ENCODE peak calls at places on chromosomes 6 and 20, in ten cellular contexts. O is foreskin fibroblast, W is PC-3, V is AG09309, Z is AG09319, U is neural crest cell, R is coronary artery, F is IMR-90, S is neural progenitor cell, K is heart right ventricle. A is an unnamed sample.

GRCh38 chr6:107666084-107666981 is 157.8 kb downstream of the SCML4 start:
- DNase-seq in O (no peak), W (peak), V (no peak), Z (no peak), U (no peak), R (no peak), F (peak), S (no peak), K (no peak), A (no peak)

GRCh38 chr6:46651006-46651405 is 1.6 kb downstream of the CYP39A1 start:
- DNase-seq in O (no peak), W (peak), V (no peak), Z (peak), U (no peak), R (no peak), F (peak), S (no peak), K (no peak), A (no peak)

GRCh38 chr6:136060052-136060451 is 190.1 kb downstream of the MTFR2 start:
- DNase-seq in O (no peak), W (no peak), V (no peak), Z (no peak), U (no peak), R (no peak), F (no peak), S (no peak), K (no peak), A (no peak)

GRCh38 chr6:52014391-52014790 is 73.0 kb downstream of the PKHD1 start:
- DNase-seq in O (no peak), W (no peak), V (no peak), Z (no peak), U (no peak), R (no peak), F (no peak), S (no peak), K (no peak), A (no peak)

GRCh38 chr6:5135783-5136376 is 50.7 kb downstream of the PPP1R3G start:
- DNase-seq in O (no peak), W (peak), V (no peak), Z (no peak), U (peak), R (no peak), F (no peak), S (peak), K (no peak), A (no peak)

GRCh38 chr6:45388328-45388727 is 10.6 kb upstream of the SUPT3H start:
- DNase-seq in O (peak), W (peak), V (no peak), Z (no peak), U (no peak), R (no peak), F (peak), S (no peak), K (no peak), A (no peak)

GRCh38 chr6:52087498-52087999 is at the start of gene PKHD1:
- DNase-seq in O (no peak), W (peak), V (no peak), Z (no peak), U (no peak), R (no peak), F (peak), S (peak), K (no peak), A (no peak)

GRCh38 chr20:62922451-62922921 is 3.8 kb downstream of the DIDO1 start:
- DNase-seq in O (no peak), W (no peak), V (no peak), Z (no peak), U (no peak), R (no peak), F (no peak), S (no peak), K (no peak), A (no peak)

GRCh38 chr6:151808331-151809241 is 1.1 kb downstream of the ESR1 start:
- DNase-seq in O (no peak), W (no peak), V (no peak), Z (no peak), U (no peak), R (no peak), F (no peak), S (peak), K (no peak), A (no peak)

GRCh38 chr6:16547586-16547985 is 213.7 kb downstream of the ATXN1 start:
- DNase-seq in O (no peak), W (no peak), V (no peak), Z (no peak), U (no peak), R (no peak), F (no peak), S (no peak), K (no peak), A (no peak)

GRCh38 chr6:31738048-31738979 is 1.5 kb upstream of the MSH5 start:
- DNase-seq in O (peak), W (peak), V (no peak), Z (no peak), U (no peak), R (no peak), F (peak), S (no peak), K (no peak), A (no peak)

GRCh38 chr20:24778585-24779031 is 170.5 kb upstream of the CST7 start:
- DNase-seq in O (no peak), W (peak), V (no peak), Z (no peak), U (no peak), R (no peak), F (no peak), S (no peak), K (no peak), A (peak)

GRCh38 chr20:59016795-59017492 is 2.3 kb upstream of the TUBB1 start:
- DNase-seq in O (no peak), W (peak), V (no peak), Z (no peak), U (no peak), R (no peak), F (no peak), S (no peak), K (no peak), A (peak)

GRCh38 chr20:47782920-47783552 is 2.2 kb downstream of the SULF2 start:
- DNase-seq in O (no peak), W (no peak), V (no peak), Z (no peak), U (no peak), R (no peak), F (no peak), S (no peak), K (no peak), A (no peak)

GRCh38 chr20:47785900-47786762 is 850 bp upstream of the SULF2 start:
- DNase-seq in O (peak), W (peak), V (peak), Z (peak), U (peak), R (peak), F (peak), S (peak), K (peak), A (peak)

GRCh38 chr20:47784256-47784598 is 1.1 kb downstream of the SULF2 start:
- DNase-seq in O (no peak), W (no peak), V (no peak), Z (no peak), U (no peak), R (no peak), F (no peak), S (no peak), K (no peak), A (no peak)

GRCh38 chr20:47785321-47785899 is at the start of gene SULF2:
- DNase-seq in O (no peak), W (peak), V (no peak), Z (no peak), U (no peak), R (no peak), F (no peak), S (peak), K (peak), A (no peak)

DNA sequence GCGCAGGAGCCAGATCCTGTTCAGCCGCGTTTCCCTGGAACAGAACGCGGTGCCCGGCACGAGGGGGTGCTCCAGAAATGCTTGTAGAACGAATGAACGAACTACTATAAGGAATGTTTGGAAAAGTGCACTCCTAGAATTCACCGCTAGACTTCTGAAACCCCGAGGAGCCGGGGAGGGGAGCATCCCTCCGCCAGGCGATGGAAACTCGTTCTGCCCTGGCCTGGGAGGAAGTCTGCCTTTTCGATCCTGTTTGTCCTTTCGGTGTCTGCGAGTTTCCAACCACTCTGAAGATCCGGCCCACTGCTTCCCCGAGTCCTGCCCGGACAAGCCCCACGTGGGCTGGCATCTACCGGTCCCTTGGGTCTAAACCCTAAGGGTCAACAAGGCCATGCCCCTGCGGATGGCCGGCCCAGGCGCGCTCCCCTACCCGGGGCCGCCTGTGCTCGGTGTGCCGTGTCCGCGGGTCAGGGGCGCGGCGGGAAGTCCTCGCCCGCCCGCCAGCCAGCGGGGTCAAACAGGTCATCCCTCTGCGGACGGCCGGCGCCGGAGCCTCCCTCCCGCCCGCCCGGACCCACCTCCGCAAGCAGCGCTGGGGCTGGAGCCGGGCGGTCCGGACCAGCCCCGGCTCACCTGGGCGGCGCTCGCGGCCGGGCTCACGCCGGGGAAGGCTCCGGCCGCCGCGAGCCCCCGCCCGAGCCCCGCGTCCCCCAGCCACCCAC is 521 bp downstream of the SULF2 start:
- DNase-seq in O (peak), W (peak), V (no peak), Z (no peak), U (peak), R (no peak), F (peak), S (peak), K (peak), A (no peak)
- TF ChIP-seq CTCF in O (peak), W (peak), V (peak), Z (peak), U (peak), R (no peak), F (no peak), S (peak), K (peak), A (peak)

GRCh38 chr20:32439132-32439829 is 81.2 kb downstream of the ASXL1 start:
- DNase-seq in O (peak), W (no peak), V (peak), Z (peak), U (no peak), R (no peak), F (peak), S (no peak), K (no peak), A (peak)
- TF ChIP-seq CTCF in O (no peak), W (no peak), V (peak), Z (no peak), U (no peak), R (no peak), F (peak), S (no peak), K (no peak), A (no peak)

GRCh38 chr6:23478324-23478723 is 647.7 kb upstream of the NRSN1 start:
- DNase-seq in O (no peak), W (no peak), V (no peak), Z (no peak), U (no peak), R (no peak), F (no peak), S (peak), K (no peak), A (no peak)
- TF ChIP-seq CTCF in O (no peak), W (no peak), V (no peak), Z (no peak), U (no peak), R (no peak), F (no peak), S (no peak), K (no peak), A (no peak)

GRCh38 chr6:120230008-120230407 is 880.4 kb upstream of the MAN1A1 start:
- DNase-seq in O (no peak), W (peak), V (no peak), Z (no peak), U (no peak), R (no peak), F (no peak), S (no peak), K (no peak), A (no peak)
- TF ChIP-seq CTCF in O (no peak), W (peak), V (no peak), Z (no peak), U (no peak), R (no peak), F (no peak), S (peak), K (no peak), A (no peak)

DNA sequence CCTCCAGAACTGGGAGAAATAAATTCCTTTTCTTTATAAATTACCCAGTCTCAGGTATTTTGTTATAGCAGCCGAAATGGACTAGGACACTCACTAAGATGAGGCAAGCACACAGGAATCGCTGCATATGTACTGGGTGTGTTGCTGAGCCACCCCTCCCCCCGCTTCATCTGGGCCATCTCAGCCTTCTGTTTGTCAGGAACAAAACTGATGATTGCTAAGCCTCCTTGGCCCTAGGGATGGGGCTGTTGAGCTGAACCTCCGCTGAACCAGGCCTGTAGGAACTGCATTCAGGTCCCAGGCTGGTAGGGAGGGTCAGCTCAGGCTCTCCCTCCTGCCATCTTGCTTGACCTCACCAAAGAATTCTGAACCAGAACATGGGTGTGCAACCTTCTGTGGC is 108.6 kb downstream of the MAP3K7 start:
- DNase-seq in O (no peak), W (no peak), V (no peak), Z (no peak), U (no peak), R (no peak), F (no peak), S (peak), K (no peak), A (no peak)
- TF ChIP-seq CTCF in O (no peak), W (no peak), V (no peak), Z (no peak), U (no peak), R (no peak), F (no peak), S (peak), K (no peak), A (no peak)

GRCh38 chr6:69100772-69101171 is 465.7 kb downstream of the ADGRB3 start:
- DNase-seq in O (no peak), W (no peak), V (no peak), Z (no peak), U (no peak), R (no peak), F (no peak), S (no peak), K (no peak), A (no peak)

DNA sequence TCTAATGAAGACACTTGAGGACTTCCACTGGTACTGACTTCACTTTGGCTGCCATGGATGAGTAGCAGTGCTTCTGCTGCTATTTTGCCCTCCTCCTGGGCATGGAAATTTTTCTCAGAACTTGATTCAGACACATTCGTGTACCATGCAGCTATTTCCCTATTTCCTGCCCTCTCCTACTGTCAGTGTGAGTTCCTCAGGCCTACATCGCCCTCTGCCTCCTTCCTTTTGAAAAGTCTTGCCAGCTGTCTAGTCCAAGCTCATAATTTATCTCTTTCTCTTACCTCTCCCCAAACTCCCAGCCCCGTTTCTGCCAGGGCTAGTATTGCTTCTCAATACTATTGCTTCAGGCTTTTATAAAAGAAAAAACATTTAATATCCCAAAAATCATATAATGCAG is 470.2 kb downstream of the ADGRB3 start:
- DNase-seq in O (no peak), W (no peak), V (no peak), Z (no peak), U (no peak), R (no peak), F (no peak), S (no peak), K (no peak), A (no peak)
- TF ChIP-seq CTCF in O (no peak), W (no peak), V (no peak), Z (no peak), U (no peak), R (no peak), F (peak), S (peak), K (no peak), A (no peak)

GRCh38 chr6:82178759-82179112 is 68.8 kb downstream of the IBTK start:
- DNase-seq in O (no peak), W (no peak), V (no peak), Z (no peak), U (no peak), R (no peak), F (peak), S (no peak), K (no peak), A (no peak)

GRCh38 chr6:82179415-82179814 is 68.1 kb downstream of the IBTK start:
- DNase-seq in O (no peak), W (no peak), V (no peak), Z (no peak), U (no peak), R (no peak), F (peak), S (no peak), K (no peak), A (no peak)

GRCh38 chr6:82182756-82183155 is 64.8 kb downstream of the IBTK start:
- DNase-seq in O (no peak), W (no peak), V (peak), Z (no peak), U (no peak), R (no peak), F (peak), S (no peak), K (no peak), A (no peak)

GRCh38 chr6:82176616-82177015 is 70.9 kb downstream of the IBTK start:
- DNase-seq in O (no peak), W (no peak), V (no peak), Z (no peak), U (no peak), R (no peak), F (no peak), S (no peak), K (no peak), A (no peak)

DNA sequence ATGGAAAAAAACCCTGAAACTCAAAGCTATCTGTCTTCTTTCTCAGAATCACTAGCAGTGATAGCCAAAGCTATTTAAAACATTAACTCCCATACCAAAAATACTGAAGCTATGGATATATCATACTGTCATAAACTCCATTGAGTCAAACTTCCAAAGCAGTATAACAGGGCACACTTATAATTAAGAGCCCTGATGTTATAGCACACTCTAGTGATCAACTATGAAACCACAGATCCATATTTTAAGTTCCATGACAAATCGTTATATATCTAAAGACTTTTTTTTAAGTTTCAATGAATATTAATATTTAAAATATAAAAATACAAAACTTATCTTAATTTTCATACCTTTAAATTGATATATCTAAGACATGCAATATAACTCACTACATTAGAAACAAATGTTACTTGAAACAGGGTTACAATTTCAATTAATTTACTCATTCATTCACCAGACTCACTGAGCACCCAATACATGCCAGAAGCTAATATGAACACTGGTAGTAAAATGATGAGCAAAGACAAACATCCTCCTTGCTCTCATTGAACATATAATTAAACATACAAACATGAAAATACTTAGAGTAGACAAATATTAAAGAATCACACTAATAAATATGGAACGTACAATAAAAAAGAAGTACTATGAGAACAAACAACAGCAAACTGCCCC is 69.3 kb downstream of the IBTK start:
- DNase-seq in O (no peak), W (peak), V (peak), Z (peak), U (no peak), R (no peak), F (peak), S (no peak), K (no peak), A (no peak)
- TF ChIP-seq CTCF in O (peak), W (peak), V (peak), Z (peak), U (peak), R (no peak), F (peak), S (peak), K (peak), A (peak)

GRCh38 chr6:87637106-87637505 is 47.2 kb downstream of the ORC3 start:
- DNase-seq in O (no peak), W (no peak), V (no peak), Z (no peak), U (no peak), R (no peak), F (no peak), S (no peak), K (no peak), A (no peak)

GRCh38 chr6:87630746-87631145 is 40.8 kb downstream of the ORC3 start:
- DNase-seq in O (no peak), W (no peak), V (no peak), Z (no peak), U (no peak), R (no peak), F (no peak), S (no peak), K (no peak), A (no peak)

GRCh38 chr6:87636313-87636712 is 46.4 kb downstream of the ORC3 start:
- DNase-seq in O (no peak), W (no peak), V (no peak), Z (no peak), U (no peak), R (no peak), F (no peak), S (no peak), K (no peak), A (no peak)

GRCh38 chr6:87628881-87629280 is 38.9 kb downstream of the ORC3 start:
- DNase-seq in O (peak), W (no peak), V (peak), Z (peak), U (no peak), R (no peak), F (peak), S (no peak), K (no peak), A (no peak)

DNA sequence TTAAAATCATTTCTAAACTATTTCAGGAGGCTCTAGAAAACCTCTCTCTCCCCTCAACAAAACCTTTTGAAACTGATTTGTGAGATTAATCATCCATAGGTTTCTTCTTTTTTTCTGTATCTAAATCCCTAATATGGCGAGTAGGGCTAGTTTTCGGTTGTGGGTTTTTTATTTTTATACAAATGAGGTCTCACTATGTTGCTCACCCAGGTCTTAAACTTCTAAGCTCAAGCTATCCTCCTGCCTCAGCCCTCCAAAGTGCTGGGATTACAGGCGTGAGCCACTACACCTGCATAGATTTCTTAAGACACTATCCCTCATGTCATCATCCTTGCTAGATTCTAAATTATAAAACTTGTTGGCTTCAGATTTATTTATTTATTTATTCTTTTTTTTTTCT is 43.9 kb downstream of the ORC3 start:
- DNase-seq in O (no peak), W (no peak), V (no peak), Z (no peak), U (no peak), R (no peak), F (no peak), S (no peak), K (no peak), A (no peak)
- TF ChIP-seq CTCF in O (no peak), W (no peak), V (no peak), Z (no peak), U (no peak), R (no peak), F (no peak), S (no peak), K (no peak), A (no peak)

DNA sequence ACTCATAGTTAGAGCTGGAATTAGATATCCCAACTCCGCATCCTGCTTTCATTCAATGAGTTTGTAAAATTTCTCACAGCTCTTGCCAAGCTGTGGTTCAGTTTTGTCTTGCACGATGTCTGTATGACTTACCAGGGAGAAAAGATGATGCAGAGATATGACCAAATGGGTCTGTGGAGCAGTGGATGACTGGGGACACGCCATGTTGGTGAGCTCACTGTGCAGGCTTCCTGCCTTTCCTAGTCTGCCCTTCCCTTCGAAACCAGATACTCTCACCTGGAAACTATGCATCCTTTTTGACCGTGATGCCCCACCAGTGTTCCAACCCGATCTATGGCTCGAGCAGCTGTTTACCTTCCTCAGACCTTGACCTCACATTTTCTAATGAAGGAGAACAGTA is 262.7 kb upstream of the BMP2 start:
- DNase-seq in O (no peak), W (peak), V (no peak), Z (no peak), U (no peak), R (no peak), F (peak), S (no peak), K (no peak), A (no peak)
- TF ChIP-seq CTCF in O (no peak), W (no peak), V (no peak), Z (no peak), U (no peak), R (no peak), F (no peak), S (no peak), K (no peak), A (no peak)